ENCODE peak calls at places on chromosomes 4 and X, in six cellular contexts. G is CD4-positive, CD25-positive, alpha-beta regulatory T cell; U is stimulated activated CD8-positive, alpha-beta memory T cell treated with anti-CD3 and anti-CD28 coated beads, Interleukin-4, amount 100 ng/mL, for 24 hours; C is EH; O is activated CD4-positive, alpha-beta T cell treated with anti-CD3 and anti-CD28 coated beads, Interleukin-2, amount 50 U/mL, for 4 hours; S is heart left ventricle. Y is an unnamed sample.

GRCh38 chr4:84847978-84848377 is 118.5 kb downstream of the WDFY3 start:
- DNase-seq in C (no peak), U (no peak), O (no peak), G (no peak), S (no peak), Y (no peak)

GRCh38 chr4:88352062-88352461 is 26.6 kb upstream of the HERC6 start:
- DNase-seq in G (no peak), U (no peak), S (no peak), O (no peak), C (peak), Y (no peak)

GRCh38 chrX:120251471-120252011 is 929 bp downstream of the ZBTB33 start:
- DNase-seq in C (peak), S (peak), U (peak), O (peak), G (peak), Y (peak)

GRCh38 chrX:38166478-38167083 is 54.1 kb downstream of the SRPX start:
- DNase-seq in C (peak), O (no peak), G (peak), U (no peak), S (no peak), Y (no peak)

GRCh38 chrX:77597090-77597489 is 149.9 kb downstream of the FGF16 start:
- DNase-seq in C (peak), G (no peak), S (no peak), O (no peak), U (no peak), Y (no peak)

GRCh38 chr4:169372791-169373190 is 102.0 kb upstream of the SH3RF1 start:
- DNase-seq in C (no peak), U (no peak), S (no peak), O (no peak), G (no peak), Y (no peak)

GRCh38 chr4:7775396-7775795 is 164.3 kb downstream of the AFAP1 start:
- DNase-seq in U (no peak), S (no peak), G (no peak), O (no peak), C (no peak), Y (no peak)

GRCh38 chr4:141643557-141643956 is 7.2 kb downstream of the IL15 start:
- DNase-seq in S (no peak), C (peak), G (no peak), O (no peak), U (no peak), Y (no peak)

GRCh38 chrX:49878128-49878833 is 1.0 kb upstream of the USP27X start:
- DNase-seq in C (no peak), G (no peak), O (no peak), S (no peak), U (no peak), Y (no peak)

GRCh38 chr4:116321471-116321870 is 763.9 kb downstream of the TRAM1L1 start:
- DNase-seq in G (no peak), O (no peak), C (no peak), S (no peak), U (no peak), Y (no peak)

GRCh38 chrX:81082649-81083048 is 119.1 kb downstream of the HMGN5 start:
- DNase-seq in S (no peak), U (no peak), O (no peak), C (no peak), G (no peak), Y (no peak)

GRCh38 chr4:161404346-161405110 is 759.3 kb downstream of the FSTL5 start:
- DNase-seq in C (no peak), S (no peak), O (no peak), G (no peak), U (no peak), Y (no peak)

GRCh38 chr4:100299019-100299418 is 108.8 kb upstream of the DDIT4L start:
- DNase-seq in S (peak), C (peak), G (no peak), O (no peak), U (no peak), Y (peak)

GRCh38 chr4:151110236-151110635 is 10.8 kb downstream of the RPS3A start:
- DNase-seq in C (no peak), U (no peak), S (no peak), G (no peak), O (no peak), Y (no peak)

GRCh38 chr4:183746305-183747229 is 87.5 kb downstream of the TRAPPC11 start:
- DNase-seq in S (no peak), O (no peak), G (no peak), U (no peak), C (no peak), Y (peak)

GRCh38 chr4:6377626-6378492 is 94.6 kb downstream of the PPP2R2C start:
- DNase-seq in S (no peak), C (no peak), G (no peak), U (no peak), O (no peak), Y (no peak)

Y was measured in tibial artery.